ENCODE peak calls at places on chromosomes 12 and 14, in seven cellular contexts. A is GM12865, I is spleen, U is astrocyte, J is brain microvascular endothelial cell, P is fibroblast of the aortic adventitia, B is AG10803. V is an unnamed sample.

GRCh38 chr14:75126121-75126544 is 715 bp downstream of the NEK9 start:
- DNase-seq in J (no peak), U (no peak), A (peak), P (no peak), B (no peak), I (no peak), V (no peak)

GRCh38 chr12:78951746-78952532 is 87.4 kb downstream of the SYT1 start:
- DNase-seq in P (peak), I (no peak), A (no peak), B (no peak), J (no peak), U (peak), V (no peak)

GRCh38 chr14:76603713-76604112 is 157.6 kb upstream of the VASH1 start:
- DNase-seq in B (no peak), I (no peak), J (no peak), U (no peak), A (no peak), P (no peak), V (no peak)

GRCh38 chr12:103665971-103666370 is 78.9 kb downstream of the STAB2 start:
- DNase-seq in I (no peak), J (no peak), B (no peak), P (no peak), U (no peak), A (no peak), V (no peak)

GRCh38 chr14:68952544-68953535 is 26.3 kb downstream of the ACTN1 start:
- DNase-seq in A (peak), J (no peak), B (peak), I (peak), U (peak), P (peak), V (no peak)

GRCh38 chr12:80509781-80510556 is 65.9 kb downstream of the PTPRQ start:
- DNase-seq in P (peak), J (peak), A (no peak), U (peak), B (peak), I (no peak), V (peak)

GRCh38 chr12:83996671-83997070 is 915.9 kb downstream of the SLC6A15 start:
- DNase-seq in A (no peak), I (no peak), P (no peak), J (no peak), B (peak), U (no peak), V (no peak)

GRCh38 chr12:66859751-66860440 is 181.0 kb upstream of the GRIP1 start:
- DNase-seq in J (no peak), U (no peak), P (no peak), I (no peak), B (no peak), A (no peak), V (no peak)

GRCh38 chr12:94545937-94546771 is 86.5 kb upstream of the CEP83 start:
- DNase-seq in P (peak), A (peak), B (peak), U (peak), J (peak), I (no peak), V (peak)

GRCh38 chr12:32702470-32702869 is 23.4 kb downstream of the DNM1L start:
- DNase-seq in P (no peak), J (no peak), B (peak), I (no peak), U (no peak), A (no peak), V (peak)

GRCh38 chr14:55118761-55119160 is 10.3 kb upstream of the LGALS3 start:
- DNase-seq in I (no peak), U (no peak), A (no peak), J (no peak), P (no peak), B (no peak), V (no peak)

GRCh38 chr14:57937681-57938080 is 71.8 kb upstream of the SLC35F4 start:
- DNase-seq in B (no peak), P (no peak), A (no peak), I (no peak), J (no peak), U (no peak), V (no peak)

GRCh38 chr12:122471324-122472226 is 29.2 kb downstream of the ZCCHC8 start:
- DNase-seq in I (no peak), A (peak), J (no peak), P (peak), U (peak), B (peak), V (peak)

GRCh38 chr12:2149091-2149490 is 96.3 kb downstream of the CACNA1C start:
- DNase-seq in P (peak), U (no peak), B (peak), I (no peak), J (no peak), A (no peak), V (no peak)

GRCh38 chr12:17079251-17079909 is 473.4 kb upstream of the LMO3 start:
- DNase-seq in I (no peak), P (no peak), B (no peak), J (no peak), U (no peak), A (no peak), V (no peak)

GRCh38 chr14:81625343-81625742 is 91.7 kb upstream of the SEL1L start:
- DNase-seq in I (no peak), A (peak), U (no peak), P (no peak), J (no peak), B (peak), V (no peak)

GRCh38 chr12:1574863-1575254 is 19.5 kb downstream of the FBXL14 start:
- DNase-seq in P (no peak), I (no peak), A (no peak), U (no peak), B (no peak), J (no peak), V (no peak)

GRCh38 chr12:43723134-43723533 is 35.5 kb downstream of the PUS7L start:
- DNase-seq in B (no peak), P (no peak), I (no peak), J (no peak), A (no peak), U (no peak), V (no peak)

GRCh38 chr12:64522316-64522715 is 70.4 kb downstream of the TBK1 start:
- DNase-seq in P (peak), A (peak), U (peak), B (peak), I (no peak), J (no peak), V (no peak)

GRCh38 chr12:104292872-104293794 is 10.4 kb upstream of the EID3 start:
- DNase-seq in A (no peak), J (no peak), P (peak), B (no peak), I (no peak), U (peak), V (no peak)

GRCh38 chr12:43805149-43805856 is 814 bp downstream of the TWF1 start:
- DNase-seq in U (peak), J (no peak), A (peak), B (no peak), P (peak), I (no peak), V (no peak)

GRCh38 chr12:116196226-116196625 is 81.3 kb downstream of the MED13L start:
- DNase-seq in J (no peak), A (peak), I (no peak), P (no peak), B (no peak), U (no peak), V (no peak)

GRCh38 chr12:6602526-6602925 is 4.7 kb downstream of the CHD4 start:
- DNase-seq in B (no peak), J (no peak), A (no peak), U (no peak), P (no peak), I (no peak), V (no peak)

GRCh38 chr12:105256921-105257320 is 20.9 kb upstream of the APPL2 start:
- DNase-seq in B (peak), P (peak), U (peak), A (no peak), J (peak), I (no peak), V (peak)

GRCh38 chr12:26058308-26058707 is 66.5 kb downstream of the BHLHE41 start:
- DNase-seq in I (no peak), J (no peak), A (peak), B (no peak), P (no peak), U (peak), V (no peak)

GRCh38 chr12:10537721-10538120 is 32.0 kb downstream of the EIF2S3B start:
- DNase-seq in J (no peak), B (no peak), I (no peak), P (no peak), U (no peak), A (no peak), V (no peak)

GRCh38 chr12:111636209-111636928 is 37.3 kb upstream of the ATXN2 start:
- DNase-seq in I (peak), P (peak), U (peak), A (no peak), J (peak), B (peak), V (peak)

GRCh38 chr14:89425931-89426330 is 8.9 kb upstream of the FOXN3 start:
- DNase-seq in U (peak), J (peak), A (peak), B (peak), I (no peak), P (peak), V (peak)

GRCh38 chr14:69756298-69756697 is 10.6 kb upstream of the SRSF5 start:
- DNase-seq in J (no peak), I (no peak), A (no peak), P (no peak), U (no peak), B (no peak), V (no peak)

GRCh38 chr14:85106491-85106890 is 423.5 kb upstream of the FLRT2 start:
- DNase-seq in P (no peak), A (no peak), U (no peak), B (no peak), I (no peak), J (no peak), V (no peak)

GRCh38 chr14:70023871-70024270 is 144.7 kb downstream of the SMOC1 start:
- DNase-seq in P (no peak), B (no peak), A (no peak), I (no peak), U (no peak), J (no peak), V (no peak)

GRCh38 chr12:117792471-117792870 is 176.3 kb downstream of the KSR2 start:
- DNase-seq in P (no peak), U (no peak), J (no peak), I (no peak), A (no peak), B (no peak), V (no peak)

GRCh38 chr14:57574617-57575288 is 81.1 kb upstream of the CCDC198 start:
- DNase-seq in J (no peak), B (no peak), P (no peak), U (no peak), A (no peak), I (no peak), V (no peak)

GRCh38 chr14:54310852-54311230 is 86.0 kb upstream of the CDKN3 start:
- DNase-seq in P (no peak), I (no peak), J (no peak), B (no peak), U (no peak), A (no peak), V (no peak)

GRCh38 chr14:77327111-77327510 is 6.3 kb downstream of the GSTZ1 start:
- DNase-seq in B (no peak), A (no peak), I (no peak), J (no peak), U (no peak), P (no peak), V (no peak)

GRCh38 chr12:52156310-52156709 is 35.5 kb downstream of the KRT80 start:
- DNase-seq in P (no peak), A (no peak), J (no peak), U (no peak), B (no peak), I (no peak), V (no peak)

GRCh38 chr12:1907652-1908611 is 10.5 kb downstream of the CACNA2D4 start:
- DNase-seq in J (no peak), P (no peak), B (no peak), A (no peak), U (no peak), I (no peak), V (no peak)

GRCh38 chr14:51612449-51612848 is 39.3 kb upstream of the FRMD6 start:
- DNase-seq in I (no peak), P (no peak), A (peak), J (no peak), B (no peak), U (no peak), V (no peak)

GRCh38 chr14:84891414-84891813 is 638.5 kb upstream of the FLRT2 start:
- DNase-seq in I (no peak), U (no peak), B (no peak), P (no peak), J (no peak), A (no peak), V (no peak)

GRCh38 chr14:62185078-62185477 is 422.9 kb downstream of the SNAPC1 start:
- DNase-seq in I (no peak), A (no peak), P (peak), J (no peak), U (no peak), B (no peak), V (no peak)

GRCh38 chr14:62181591-62181990 is 419.4 kb downstream of the SNAPC1 start:
- DNase-seq in A (no peak), P (no peak), U (peak), I (no peak), J (no peak), B (peak), V (no peak)

DNA sequence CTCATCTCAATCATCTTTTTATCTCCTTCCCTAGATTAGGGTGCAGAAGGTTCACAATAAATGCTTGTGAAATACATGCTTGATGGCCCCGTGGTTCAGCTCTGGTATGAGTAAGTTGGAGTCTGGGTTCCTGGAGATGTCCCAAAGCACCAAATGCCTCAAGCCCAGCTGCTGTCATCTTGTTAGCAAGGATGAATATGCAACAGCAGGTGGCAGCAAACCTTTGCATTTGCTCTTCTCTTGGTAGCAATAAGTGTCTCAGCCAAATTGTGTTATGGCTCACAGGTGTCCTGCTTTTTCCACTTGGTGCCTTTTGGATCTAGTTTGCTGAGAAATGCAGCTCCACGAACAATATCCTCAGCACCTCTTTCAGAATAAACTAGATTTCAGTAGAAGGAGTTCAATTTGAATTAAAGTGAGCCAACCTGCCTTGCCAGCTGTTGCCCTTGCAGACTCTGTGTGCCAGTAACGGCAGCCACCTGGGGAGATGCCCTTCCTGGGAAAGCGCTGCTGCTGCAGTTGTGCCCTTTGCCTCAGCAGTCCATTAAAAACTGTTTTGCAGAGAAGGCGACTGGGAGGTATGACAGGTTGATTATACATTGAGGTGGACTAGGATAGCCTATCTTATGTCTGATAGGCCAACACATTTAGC is 417.3 kb downstream of the SNAPC1 start:
- DNase-seq in A (peak), J (peak), B (peak), P (peak), I (no peak), U (peak), V (peak)
- TF ChIP-seq CTCF in A (peak), J (peak), B (peak), P (peak), I (no peak), U (peak), V (peak)

DNA sequence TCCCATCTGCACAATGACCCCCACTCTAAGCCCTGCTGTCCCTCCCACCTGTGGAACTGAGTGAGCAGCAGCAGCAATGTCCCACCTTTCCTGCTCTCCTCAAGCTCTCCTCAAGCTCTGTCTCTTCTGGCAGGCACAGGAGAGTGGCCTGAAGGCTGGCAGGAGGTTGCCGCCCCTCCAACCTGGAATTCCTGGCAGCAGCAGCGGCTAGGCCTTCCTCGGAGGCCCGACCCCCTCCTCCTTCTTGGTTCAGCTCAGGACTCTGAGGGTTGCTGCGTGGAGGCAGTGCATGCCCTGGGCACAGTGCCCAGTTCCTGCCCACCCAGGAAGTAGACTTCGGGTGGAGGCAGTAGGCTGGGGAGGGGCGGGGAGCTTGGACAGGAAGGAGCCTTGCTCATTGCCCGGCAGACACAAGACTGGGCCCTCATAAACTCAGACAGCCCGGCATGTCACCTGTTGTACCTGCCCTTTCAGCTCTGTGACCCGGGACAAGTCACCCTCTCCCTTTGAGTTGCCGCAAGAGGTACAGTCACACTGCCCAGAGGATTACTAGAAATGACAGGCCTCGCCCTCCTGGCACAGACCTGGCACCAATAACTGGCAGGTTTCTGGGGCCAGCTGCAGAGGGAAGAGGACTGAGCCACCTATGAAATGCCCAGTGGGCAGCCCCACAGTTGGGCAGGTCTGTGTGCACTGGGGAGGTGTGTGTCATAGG is 2.1 kb upstream of the SERPINA1 start:
- DNase-seq in J (no peak), P (no peak), U (no peak), B (no peak), I (peak), A (peak), V (no peak)
- H3K4me3 ChIP-seq in J (no peak), P (no peak), U (no peak), B (no peak), I (peak), A (no peak), V (no peak)

GRCh38 chr14:20696776-20697175 is 8.2 kb downstream of the ANG start:
- DNase-seq in A (no peak), I (no peak), J (no peak), U (no peak), B (no peak), P (no peak), V (no peak)

GRCh38 chr14:20698018-20698329 is 9.4 kb downstream of the ANG start:
- DNase-seq in J (no peak), P (no peak), A (no peak), I (no peak), B (no peak), U (no peak), V (no peak)

GRCh38 chr14:20698934-20699333 is 10.4 kb downstream of the ANG start:
- DNase-seq in U (no peak), A (no peak), P (no peak), J (no peak), B (no peak), I (no peak), V (no peak)

GRCh38 chr14:20692111-20692751 is 3.7 kb downstream of the ANG start:
- DNase-seq in P (no peak), A (no peak), U (no peak), J (no peak), B (no peak), I (no peak), V (no peak)

GRCh38 chr14:20697273-20698017 is 8.9 kb downstream of the ANG start:
- DNase-seq in I (peak), J (peak), B (peak), A (peak), P (peak), U (peak), V (no peak)
- TF ChIP-seq CTCF in I (peak), J (peak), B (peak), A (peak), P (peak), U (peak), V (peak)

DNA sequence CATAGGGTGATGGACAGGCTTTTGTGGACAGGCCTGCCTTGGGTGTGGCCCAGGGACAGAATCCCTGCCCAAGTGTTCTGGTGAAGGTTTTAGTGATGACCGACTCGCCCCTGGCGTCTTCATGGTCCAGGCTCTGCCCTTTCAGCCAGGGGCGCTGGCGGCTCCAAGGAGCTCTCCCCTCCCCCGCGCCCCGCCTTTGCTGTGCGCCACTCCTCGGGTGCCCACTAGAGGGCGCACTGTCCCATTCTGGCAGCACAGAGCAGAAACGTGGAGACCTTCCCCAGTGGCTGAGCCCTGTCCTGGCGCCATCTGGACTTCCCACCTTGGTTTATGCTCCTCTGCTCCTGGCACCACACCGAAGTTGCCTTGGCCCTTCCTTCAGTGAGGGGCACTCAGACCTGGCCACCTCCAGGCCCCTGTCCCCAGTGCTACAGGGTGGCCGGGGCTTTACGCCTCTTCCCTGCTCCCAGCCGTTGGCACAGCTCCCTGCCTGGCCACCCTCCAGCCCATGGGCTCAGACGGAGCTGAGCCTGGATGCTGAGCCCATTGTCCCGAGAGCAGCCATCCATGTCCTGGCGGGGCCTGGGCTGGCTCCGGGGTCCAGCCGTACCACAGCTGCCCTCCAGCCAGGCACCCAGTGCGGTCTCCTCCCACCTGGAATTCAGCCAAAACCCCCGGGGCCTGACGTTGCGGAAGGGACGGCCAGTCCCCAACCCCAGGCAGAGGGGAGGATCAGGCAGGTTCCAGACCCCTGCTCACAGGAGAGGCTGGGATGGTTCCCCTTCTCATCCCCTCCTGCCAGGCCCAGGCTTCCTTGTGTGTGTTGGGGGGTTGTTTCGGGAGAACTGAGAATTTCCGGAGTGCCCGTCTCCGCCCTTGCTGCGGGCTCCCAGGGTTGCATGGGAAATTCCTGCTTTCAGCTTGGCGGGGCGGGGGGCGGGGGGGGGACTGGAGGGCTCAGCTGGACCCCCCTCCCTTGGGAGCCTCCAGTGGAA is 5.6 kb upstream of the CRIP1 start:
- DNase-seq in U (peak), P (peak), J (peak), A (peak), I (peak), B (peak), V (peak)
- H3K4me3 ChIP-seq in U (peak), P (peak), J (peak), A (peak), I (peak), B (peak), V (peak)

DNA sequence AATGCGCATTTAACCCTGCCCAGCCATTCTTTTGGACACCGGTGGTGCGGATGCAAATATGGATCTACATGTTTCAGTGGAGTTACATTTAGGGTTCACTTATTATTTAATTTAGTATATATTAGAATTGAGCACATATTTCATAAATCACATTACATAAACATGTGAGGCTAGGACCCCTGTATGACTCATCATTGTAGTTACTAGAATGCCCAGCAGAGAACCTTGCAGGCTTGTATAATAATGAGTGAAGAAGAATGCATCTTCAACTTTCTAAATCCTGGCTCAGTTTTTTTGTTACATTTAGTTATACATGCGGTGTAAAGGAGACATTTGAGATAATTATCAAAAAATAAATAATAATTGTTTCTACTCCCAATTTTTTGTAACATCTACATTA is 369.0 kb downstream of the ATP23 start:
- DNase-seq in A (no peak), B (peak), P (peak), J (peak), I (no peak), U (peak), V (no peak)
- TF ChIP-seq CTCF in A (no peak), B (peak), P (peak), J (peak), I (no peak), U (peak), V (no peak)

V was measured in AG09309.